ENCODE peak calls at places on chromosomes 11 and 22, in five cellular contexts. G, I, H, L and C are unnamed samples. For H3K4me1 and H3K36me3, the result is how much of the 10 kb centered on the place peaks cover.

GRCh38 chr11:14376920-14377319 is 17.9 kb upstream of the RRAS2 start:
- DNase-seq in I (no peak), G (no peak), L (no peak), H (no peak), C (no peak)

GRCh38 chr11:117179048-117179999 is 781 bp downstream of the SIDT2 start:
- DNase-seq in H (peak), L (peak), G (peak), I (peak), C (peak)

GRCh38 chr11:12216542-12217422 is 106.4 kb downstream of the MICAL2 start:
- DNase-seq in I (no peak), G (no peak), L (no peak), H (no peak), C (no peak)

GRCh38 chr11:125257185-125257584 is 92.6 kb downstream of the PKNOX2 start:
- DNase-seq in I (no peak), H (no peak), G (no peak), L (no peak), C (no peak)

GRCh38 chr22:30572840-30573593 is 1.4 kb downstream of the GAL3ST1 start:
- DNase-seq in I (peak), G (no peak), L (no peak), H (no peak), C (no peak)

GRCh38 chr11:120608760-120609211 is 97.2 kb downstream of the GRIK4 start:
- DNase-seq in L (no peak), G (peak), H (no peak), I (peak), C (no peak)

GRCh38 chr22:19668748-19669147 is 45.6 kb upstream of the SEPTIN5 start:
- DNase-seq in G (no peak), L (no peak), I (no peak), H (no peak), C (no peak)

GRCh38 chr22:49352361-49353169 is 475.1 kb downstream of the BRD1 start:
- DNase-seq in G (peak), I (peak), L (no peak), H (no peak), C (no peak)

GRCh38 chr22:23305922-23306374 is 125.6 kb downstream of the BCR start:
- DNase-seq in H (no peak), I (peak), G (peak), L (no peak), C (no peak)

GRCh38 chr22:21051836-21052400 is 6.2 kb downstream of the LRRC74B start:
- DNase-seq in L (no peak), G (no peak), I (peak), H (no peak), C (no peak)

GRCh38 chr11:9535189-9535781 is 38.2 kb upstream of the WEE1 start:
- DNase-seq in H (peak), G (peak), L (peak), I (no peak), C (peak)

GRCh38 chr22:25223269-25223850 is 3.9 kb downstream of the CRYBB2 start:
- DNase-seq in G (no peak), I (no peak), H (no peak), L (no peak), C (no peak)

GRCh38 chr11:14454861-14455632 is 44.6 kb downstream of the COPB1 start:
- DNase-seq in G (no peak), H (peak), I (no peak), L (no peak), C (peak)

GRCh38 chr11:47399860-47400812 is 8.3 kb upstream of the SLC39A13 start:
- DNase-seq in G (no peak), L (peak), H (peak), I (peak), C (peak)

GRCh38 chr11:130825621-130826020 is 90.7 kb downstream of the SNX19 start:
- DNase-seq in H (no peak), I (no peak), G (no peak), L (no peak), C (no peak)

GRCh38 chr11:130826572-130826971 is 89.7 kb downstream of the SNX19 start:
- DNase-seq in I (no peak), L (no peak), G (no peak), H (no peak), C (no peak)

GRCh38 chr11:130828741-130829140 is 87.5 kb downstream of the SNX19 start:
- DNase-seq in L (no peak), I (no peak), G (no peak), H (no peak), C (no peak)

GRCh38 chr11:130829801-130830562 is 86.3 kb downstream of the SNX19 start:
- DNase-seq in G (no peak), L (no peak), H (no peak), I (no peak), C (no peak)

DNA sequence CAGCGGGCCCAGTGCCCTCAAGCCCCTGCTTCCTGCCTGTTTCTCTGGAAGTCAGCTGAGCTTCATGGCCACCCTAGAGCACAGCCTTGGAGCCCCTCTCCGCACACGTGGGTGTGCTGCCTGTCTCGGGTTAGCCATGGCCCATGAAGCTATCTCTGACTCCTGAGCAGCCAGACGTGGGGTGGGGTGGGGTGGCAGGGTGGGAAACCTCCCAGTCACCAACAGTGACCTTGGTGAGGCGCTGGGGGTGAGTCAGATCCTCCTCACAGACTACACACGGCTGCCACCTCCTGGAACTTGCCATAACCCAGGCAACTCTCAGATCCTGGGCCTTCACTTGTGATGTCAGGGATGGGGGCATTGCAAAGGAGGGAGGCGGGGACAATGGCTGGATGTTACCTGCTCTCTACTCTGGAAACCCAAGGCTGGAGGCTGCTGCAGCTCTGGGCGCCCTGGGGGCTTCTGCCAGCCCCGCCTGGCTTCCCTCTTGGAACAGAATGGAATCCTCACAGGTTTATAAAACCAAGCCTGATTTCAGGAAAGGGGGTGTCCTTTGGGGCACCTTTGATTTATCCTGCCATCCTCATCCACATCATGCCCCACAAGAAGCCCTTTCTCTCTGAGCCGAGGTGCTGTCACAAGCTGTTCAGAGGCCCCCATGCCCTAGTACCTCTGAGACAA is 88.4 kb downstream of the SNX19 start:
- DNase-seq in I (peak), G (no peak), L (no peak), H (no peak), C (no peak)
- H3K27ac ChIP-seq in I (peak), G (no peak), L (no peak), H (no peak), C (no peak)

GRCh38 chr11:132312616-132313210 is 942.3 kb downstream of the NTM start:
- DNase-seq in L (no peak), H (peak), G (no peak), I (no peak), C (no peak)
- H3K4me1 ChIP-seq in L (under half), H (under half), G (under half), I (under half), C (under half)

DNA sequence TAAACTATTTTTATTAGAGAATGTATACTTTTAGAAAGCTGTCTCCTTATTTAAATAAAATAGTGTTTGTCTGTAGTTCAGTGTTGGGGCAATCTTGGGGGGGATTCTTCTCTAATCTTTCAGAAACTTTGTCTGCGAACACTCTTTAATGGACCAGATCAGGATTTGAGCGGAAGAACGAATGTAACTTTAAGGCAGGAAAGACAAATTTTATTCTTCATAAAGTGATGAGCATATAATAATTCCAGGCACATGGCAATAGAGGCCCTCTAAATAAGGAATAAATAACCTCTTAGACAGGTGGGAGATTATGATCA is 4.7 kb downstream of the MALAT1 start:
- DNase-seq in L (no peak), I (no peak), H (no peak), G (no peak), C (no peak)
- H3K36me3 ChIP-seq in L (half or more), I (under half), H (half or more), G (half or more), C (half or more)

GRCh38 chr22:39240841-39241631 is 3.7 kb downstream of the PDGFB start:
- DNase-seq in G (peak), H (no peak), L (peak), I (peak), C (peak)
- H3K27ac ChIP-seq in G (peak), H (no peak), L (peak), I (peak), C (peak)

DNA sequence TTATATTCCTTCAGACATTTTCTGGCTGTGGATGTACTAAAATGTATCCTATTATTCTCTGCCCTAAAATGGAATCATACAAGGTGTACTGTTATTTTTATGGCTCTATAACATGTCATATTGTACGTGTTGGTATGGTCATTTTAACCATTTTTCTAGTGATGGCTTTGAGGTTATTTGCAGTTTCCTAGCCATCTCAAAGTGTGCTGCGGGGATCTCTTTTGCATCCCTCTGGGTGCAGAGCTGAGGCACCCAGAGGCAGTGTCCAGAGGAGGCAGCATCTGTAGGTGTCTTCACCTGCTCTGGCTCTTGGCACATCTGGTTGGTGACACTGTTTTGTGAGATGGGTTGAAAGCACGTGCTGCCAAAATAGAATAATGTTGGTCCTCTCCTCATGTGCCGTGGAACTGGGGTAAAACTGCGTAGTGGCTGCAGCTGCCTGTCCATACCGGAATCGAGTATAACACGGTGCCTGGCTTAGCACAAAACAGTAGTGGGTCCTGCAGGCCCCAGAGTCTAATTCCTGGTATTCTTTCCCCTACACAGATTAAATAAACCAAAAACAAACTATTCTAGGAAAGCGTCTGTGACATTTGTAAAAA is 12.8 kb downstream of the NEAT1 start:
- DNase-seq in G (no peak), H (no peak), L (no peak), I (no peak), C (no peak)
- H3K4me1 ChIP-seq in G (half or more), H (half or more), L (under half), I (under half), C (half or more)

DNA sequence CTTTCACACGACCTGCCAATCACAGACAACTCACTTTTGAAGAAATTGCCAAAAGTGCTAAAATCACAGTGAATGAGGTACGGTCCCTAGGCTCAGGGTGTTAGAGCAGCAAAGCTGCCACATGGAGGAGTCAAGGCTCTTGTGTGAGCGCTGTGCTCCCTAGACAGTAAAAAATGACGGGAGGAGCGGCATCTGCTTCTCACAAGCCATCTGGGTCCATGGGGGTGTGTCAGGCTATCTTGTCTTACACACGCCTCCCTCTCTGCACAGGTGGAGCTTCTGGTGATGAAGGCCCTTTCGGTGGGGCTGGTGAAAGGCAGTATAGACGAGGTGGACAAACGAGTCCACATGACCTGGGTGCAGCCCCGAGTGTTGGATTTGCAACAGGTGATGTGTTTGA is 14.8 kb downstream of the PSMD13 start:
- DNase-seq in I (no peak), L (no peak), G (no peak), H (no peak), C (no peak)
- H3K36me3 ChIP-seq in I (under half), L (half or more), G (half or more), H (half or more), C (under half)

GRCh38 chr11:94132823-94133408 is 4.3 kb downstream of the PANX1 start:
- DNase-seq in G (no peak), I (no peak), H (no peak), L (no peak), C (no peak)

GRCh38 chr11:94133752-94134151 is 5.1 kb downstream of the PANX1 start:
- DNase-seq in I (no peak), H (no peak), L (no peak), G (no peak), C (no peak)

GRCh38 chr11:94130589-94131362 is 2.1 kb downstream of the PANX1 start:
- DNase-seq in I (no peak), H (no peak), G (no peak), L (no peak), C (no peak)

GRCh38 chr11:94131363-94132115 is 2.9 kb downstream of the PANX1 start:
- DNase-seq in L (no peak), G (no peak), H (no peak), I (no peak), C (no peak)

DNA sequence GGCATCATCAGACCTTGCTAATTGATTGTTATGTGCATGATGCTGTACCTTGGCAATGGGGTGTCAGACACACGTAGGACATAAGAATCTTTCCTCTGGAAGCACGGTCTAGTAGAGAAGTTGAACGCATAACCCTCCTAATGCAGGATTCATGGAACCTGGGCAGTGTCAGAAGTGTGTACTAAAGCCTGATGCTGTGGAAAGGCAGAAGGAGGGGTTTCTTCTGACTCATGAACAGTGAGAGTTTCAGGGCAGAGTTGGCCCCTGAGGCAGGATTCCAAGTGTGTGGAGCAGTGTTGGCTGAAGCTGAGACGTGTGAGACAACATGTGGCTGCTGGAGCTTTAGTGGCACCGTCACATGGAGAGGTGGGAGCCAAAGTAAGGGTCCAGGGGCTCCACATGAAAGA is 3.5 kb downstream of the PANX1 start:
- DNase-seq in H (no peak), I (no peak), G (no peak), L (no peak), C (no peak)
- H3K27ac ChIP-seq in H (no peak), I (no peak), G (no peak), L (no peak), C (no peak)